ENCODE peak calls at places on chromosomes 16 and 17, in five cellular contexts. K, Q, F, N and D are unnamed samples.

GRCh38 chr17:39661744-39662541 is 3.2 kb upstream of the TCAP start:
- DNase-seq in Q (no peak), N (no peak), F (no peak), K (no peak), D (no peak)

GRCh38 chr16:69654280-69654931 is 72.0 kb downstream of the NQO1 start:
- DNase-seq in F (no peak), N (no peak), K (no peak), Q (no peak), D (no peak)

GRCh38 chr16:60582528-60582927 is 1453.7 kb downstream of the CDH8 start:
- DNase-seq in Q (no peak), N (no peak), K (no peak), F (no peak), D (no peak)

GRCh38 chr17:77737442-77738265 is 220.8 kb upstream of the TNRC6C start:
- DNase-seq in F (no peak), N (no peak), K (no peak), Q (peak; percentile 20), D (no peak)

GRCh38 chr17:1422907-1423306 is 22.9 kb upstream of the YWHAE start:
- DNase-seq in Q (no peak), N (no peak), F (no peak), K (no peak), D (no peak)

GRCh38 chr16:64417711-64418227 is 704.1 kb downstream of the CDH11 start:
- DNase-seq in K (no peak), F (no peak), Q (no peak), N (no peak), D (no peak)

GRCh38 chr16:53598513-53599266 is 95.7 kb upstream of the AKTIP start:
- DNase-seq in Q (no peak), K (no peak), N (no peak), F (no peak), D (no peak)

GRCh38 chr17:76641501-76641900 is 2.1 kb downstream of the ST6GALNAC1 start:
- DNase-seq in F (no peak), N (no peak), K (no peak), Q (no peak), D (no peak)

GRCh38 chr16:4293822-4294457 is 21.1 kb upstream of the TFAP4 start:
- DNase-seq in F (no peak), N (peak; percentile 63), Q (no peak), K (no peak), D (no peak)

GRCh38 chr17:40111221-40112128 is 10.3 kb upstream of the MSL1 start:
- DNase-seq in K (peak; percentile 83), F (peak; percentile 48), N (peak; percentile 64), Q (peak; percentile 83), D (peak; percentile 49)

GRCh38 chr17:66523378-66524174 is 221.2 kb downstream of the PRKCA start:
- DNase-seq in F (no peak), Q (no peak), N (no peak), K (peak; percentile 52), D (no peak)